ENCODE peak calls at places on chromosome 1, in eight cellular contexts. X, A, M, E, V, Y, H and I are unnamed samples.

GRCh38 chr1:35885961-35886558 is 3.1 kb downstream of the AGO1 start:
- DNase-seq in E (no peak), H (no peak), V (no peak), X (no peak), M (no peak), Y (peak), A (peak), I (no peak)

GRCh38 chr1:157852476-157852875 is 10.9 kb upstream of the CD5L start:
- DNase-seq in A (no peak), X (no peak), H (no peak), V (no peak), M (no peak), E (no peak), Y (no peak), I (no peak)

GRCh38 chr1:109786531-109787021 is 22.9 kb upstream of the EPS8L3 start:
- DNase-seq in H (peak), E (no peak), M (peak), V (no peak), Y (no peak), X (peak), A (no peak), I (no peak)

GRCh38 chr1:155010211-155010918 is 7.8 kb downstream of the ZBTB7B start:
- DNase-seq in V (no peak), E (peak), X (no peak), Y (no peak), H (no peak), A (no peak), M (no peak), I (no peak)

GRCh38 chr1:91591175-91591968 is 90.7 kb downstream of the CDC7 start:
- DNase-seq in M (no peak), A (no peak), E (no peak), V (no peak), H (peak), X (no peak), Y (peak), I (no peak)

GRCh38 chr1:220685879-220686278 is 4.3 kb upstream of the C1orf115 start:
- DNase-seq in V (no peak), A (no peak), Y (no peak), E (no peak), X (no peak), H (no peak), M (no peak), I (no peak)

GRCh38 chr1:37746806-37747205 is 18.1 kb downstream of the EPHA10 start:
- DNase-seq in V (no peak), E (no peak), X (no peak), H (no peak), Y (no peak), A (no peak), M (no peak), I (no peak)

GRCh38 chr1:27527223-27527856 is 37.4 kb upstream of the WASF2 start:
- DNase-seq in E (peak), Y (peak), X (no peak), H (no peak), V (peak), M (no peak), A (peak), I (no peak)

GRCh38 chr1:28291711-28292110 is 32.4 kb downstream of the SESN2 start:
- DNase-seq in X (no peak), V (no peak), H (no peak), M (no peak), E (no peak), A (no peak), Y (no peak), I (no peak)

GRCh38 chr1:48160486-48161132 is 61.9 kb upstream of the SLC5A9 start:
- DNase-seq in Y (no peak), E (no peak), M (no peak), V (no peak), X (no peak), A (no peak), H (no peak), I (no peak)

GRCh38 chr1:53087332-53088285 is 25.6 kb downstream of the PODN start:
- DNase-seq in A (no peak), H (no peak), X (no peak), Y (peak), V (no peak), E (no peak), M (no peak), I (no peak)

GRCh38 chr1:30272288-30273020 is 450.9 kb downstream of the MATN1 start:
- DNase-seq in X (peak), H (peak), A (no peak), E (no peak), V (no peak), Y (no peak), M (no peak), I (no peak)

GRCh38 chr1:89953072-89953626 is 41.8 kb upstream of the ZNF326 start:
- DNase-seq in H (no peak), V (no peak), A (no peak), Y (peak), M (peak), X (no peak), E (peak), I (no peak)

GRCh38 chr1:230141002-230141648 is 74.1 kb downstream of the GALNT2 start:
- DNase-seq in A (no peak), Y (no peak), X (no peak), M (no peak), V (no peak), H (no peak), E (no peak), I (no peak)

GRCh38 chr1:115179397-115179835 is 90.1 kb upstream of the TSPAN2 start:
- DNase-seq in H (no peak), V (no peak), X (no peak), E (no peak), A (no peak), M (peak), Y (peak), I (no peak)

GRCh38 chr1:90381598-90381997 is 335.5 kb downstream of the BARHL2 start:
- DNase-seq in Y (no peak), A (no peak), E (no peak), X (no peak), M (no peak), V (no peak), H (no peak), I (no peak)

GRCh38 chr1:154886281-154887036 is 16.4 kb upstream of the KCNN3 start:
- DNase-seq in Y (peak), A (no peak), M (no peak), E (no peak), V (no peak), X (peak), H (no peak), I (no peak)

GRCh38 chr1:84834419-84835064 is 58.5 kb downstream of the LPAR3 start:
- DNase-seq in Y (no peak), M (peak), X (no peak), A (no peak), V (no peak), H (no peak), E (no peak), I (no peak)

GRCh38 chr1:224170748-224171478 is 12.1 kb upstream of the DEGS1 start:
- DNase-seq in Y (peak), V (no peak), X (no peak), H (no peak), A (no peak), M (no peak), E (no peak), I (no peak)

GRCh38 chr1:46576564-46576963 is 25.1 kb upstream of the KNCN start:
- DNase-seq in M (no peak), Y (no peak), V (no peak), A (no peak), X (no peak), E (no peak), H (no peak), I (no peak)

GRCh38 chr1:68384321-68384813 is 65.4 kb downstream of the RPE65 start:
- DNase-seq in A (no peak), M (peak), Y (peak), H (no peak), V (no peak), X (peak), E (no peak), I (peak)